ENCODE peak calls at places on chromosomes 16 and 17, in eight cellular contexts. B is psoas muscle, P is adrenal gland, H is body of pancreas, G is PC-3, I is GM23248, C is lung, O is HCT116. E is an unnamed sample.

GRCh38 chr17:44279586-44280344 is 11.8 kb upstream of the SLC4A1 start:
- DNase-seq in O (no peak), P (peak; percentile 95), G (peak; percentile 70), I (peak; percentile 93), C (peak; percentile 57), H (peak; percentile 87), B (peak; percentile 74), E (peak; percentile 66)

GRCh38 chr16:11949527-11949926 is 7.7 kb upstream of the NPIPB2 start:
- DNase-seq in O (peak; percentile 28), H (peak; percentile 47), G (peak; percentile 68), P (peak; percentile 52), B (no peak), I (peak; percentile 71), C (peak; percentile 54), E (no peak)

GRCh38 chr17:34146440-34147043 is 108.5 kb upstream of the CCL2 start:
- DNase-seq in B (no peak), G (peak; percentile 30), P (peak; percentile 29), H (peak; percentile 74), I (no peak), O (no peak), C (peak; percentile 48), E (peak; percentile 72)

GRCh38 chr17:70181866-70182265 is 12.5 kb downstream of the KCNJ2 start:
- DNase-seq in B (no peak), P (no peak), G (peak; percentile 66), O (no peak), H (no peak), I (peak; percentile 30), C (no peak), E (no peak)

GRCh38 chr17:43784068-43784467 is 3.8 kb downstream of the CFAP97D1 start:
- DNase-seq in G (peak; percentile 78), I (peak; percentile 66), P (no peak), H (no peak), C (no peak), O (no peak), B (no peak), E (no peak)

GRCh38 chr16:85089485-85089884 is 22.8 kb downstream of the CIBAR2 start:
- DNase-seq in P (no peak), G (no peak), B (no peak), C (peak; percentile 46), H (no peak), O (no peak), I (no peak), E (no peak)

GRCh38 chr17:61943117-61943516 is 15.3 kb upstream of the INTS2 start:
- DNase-seq in C (no peak), H (no peak), B (no peak), P (no peak), O (no peak), I (no peak), G (no peak), E (no peak)

GRCh38 chr17:18186271-18186982 is 2.8 kb downstream of the ALKBH5 start:
- DNase-seq in G (no peak), P (no peak), H (peak; percentile 15), B (no peak), O (no peak), I (peak; percentile 80), C (no peak), E (no peak)

GRCh38 chr17:17818088-17818526 is 18.7 kb downstream of the SREBF1 start:
- DNase-seq in P (peak; percentile 78), I (peak; percentile 68), B (no peak), O (no peak), G (peak; percentile 43), H (peak; percentile 59), C (no peak), E (peak; percentile 62)

GRCh38 chr16:55369151-55369550 is 45.1 kb downstream of the IRX6 start:
- DNase-seq in G (no peak), O (no peak), H (no peak), C (no peak), P (no peak), I (no peak), B (no peak), E (no peak)

GRCh38 chr16:30366511-30366910 is 3.8 kb downstream of the TBC1D10B start:
- DNase-seq in I (peak; percentile 32), G (peak; percentile 67), H (no peak), O (no peak), C (no peak), P (no peak), B (no peak), E (no peak)

GRCh38 chr16:13158427-13158826 is 257.0 kb downstream of the SHISA9 start:
- DNase-seq in H (no peak), B (no peak), G (no peak), C (no peak), O (no peak), I (no peak), P (no peak), E (no peak)

GRCh38 chr16:55478827-55479559 is at the start of gene MMP2:
- DNase-seq in G (no peak), H (no peak), C (peak; percentile 47), O (no peak), P (peak; percentile 40), B (peak; percentile 80), I (peak; percentile 86), E (peak; percentile 39)

GRCh38 chr17:14201595-14201994 is 35.1 kb downstream of the CDRT15 start:
- DNase-seq in I (no peak), G (no peak), B (no peak), C (no peak), P (peak; percentile 38), H (peak; percentile 30), O (no peak), E (no peak)

GRCh38 chr16:88532434-88533241 is 37.6 kb upstream of the ZC3H18 start:
- DNase-seq in I (no peak), O (no peak), P (no peak), H (peak; percentile 12), C (no peak), B (no peak), G (no peak), E (no peak)
- H3K4me3 ChIP-seq in I (peak overlapping the region; percentile 72), O (no peak overlapping the region), P (peak overlapping the region; percentile 94), H (no peak overlapping the region), C (no peak overlapping the region), B (peak overlapping the region; percentile 70), G (peak overlapping the region; percentile 57), E (peak overlapping the region; percentile 33)

DNA sequence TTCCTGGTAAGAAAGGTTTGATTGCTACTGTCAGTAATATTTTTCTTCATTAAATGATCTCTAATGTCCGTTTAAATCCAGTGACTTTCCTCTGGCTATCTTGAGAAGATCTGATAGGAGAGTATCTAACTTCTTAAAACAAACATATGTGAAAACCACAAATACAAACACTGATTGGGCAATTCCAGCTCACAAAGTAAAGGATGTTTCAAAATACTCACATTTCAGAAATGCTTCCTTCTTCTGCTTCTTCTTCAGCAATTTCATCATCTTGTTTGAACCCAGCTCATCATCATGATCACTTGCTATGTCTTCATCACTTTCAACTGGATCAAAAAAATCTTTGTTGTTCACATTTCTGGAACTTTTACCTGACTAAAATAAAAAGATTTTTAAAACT is 64.3 kb upstream of the RBL2 start:
- DNase-seq in C (no peak), I (peak; percentile 25), P (no peak), H (no peak), B (no peak), O (no peak), G (peak; percentile 29), E (no peak)
- H3K27me3 ChIP-seq in C (no peaks in the 10 kb centered on the region), I (peaks cover 37% of the 10 kb centered on the region), P (peaks cover 32% of the 10 kb centered on the region), H (no peaks in the 10 kb centered on the region), B (peaks cover 48% of the 10 kb centered on the region), O (no peaks in the 10 kb centered on the region), G (no peaks in the 10 kb centered on the region), E (no peaks in the 10 kb centered on the region)

GRCh38 chr16:89918453-89919347 is at the start of gene MC1R:
- DNase-seq in G (no peak), B (no peak), H (no peak), O (peak; percentile 26), I (peak; percentile 68), C (no peak), P (no peak), E (no peak)
- H3K4me3 ChIP-seq in G (peak within 1 kb of the TSS; percentile 51), B (peak within 1 kb of the TSS; percentile 50), H (no peak within 1 kb of the TSS), O (peak within 1 kb of the TSS; percentile 49), I (peak within 1 kb of the TSS; percentile 66), C (no peak within 1 kb of the TSS), P (peak within 1 kb of the TSS; percentile 44), E (peak within 1 kb of the TSS; percentile 14)

GRCh38 chr16:5581428-5581827 is 483.8 kb upstream of the EEF2KMT start:
- DNase-seq in H (no peak), C (no peak), G (no peak), I (no peak), B (no peak), P (no peak), O (no peak), E (no peak)

GRCh38 chr16:5578980-5579379 is 481.4 kb upstream of the EEF2KMT start:
- DNase-seq in C (no peak), O (no peak), P (no peak), I (no peak), G (no peak), B (no peak), H (no peak), E (no peak)

GRCh38 chr16:5581963-5582362 is 484.4 kb upstream of the EEF2KMT start:
- DNase-seq in P (no peak), I (no peak), B (no peak), G (no peak), C (no peak), O (no peak), H (no peak), E (no peak)

GRCh38 chr16:5580772-5581171 is 483.2 kb upstream of the EEF2KMT start:
- DNase-seq in B (no peak), G (no peak), H (no peak), O (no peak), I (no peak), P (no peak), C (no peak), E (no peak)

DNA sequence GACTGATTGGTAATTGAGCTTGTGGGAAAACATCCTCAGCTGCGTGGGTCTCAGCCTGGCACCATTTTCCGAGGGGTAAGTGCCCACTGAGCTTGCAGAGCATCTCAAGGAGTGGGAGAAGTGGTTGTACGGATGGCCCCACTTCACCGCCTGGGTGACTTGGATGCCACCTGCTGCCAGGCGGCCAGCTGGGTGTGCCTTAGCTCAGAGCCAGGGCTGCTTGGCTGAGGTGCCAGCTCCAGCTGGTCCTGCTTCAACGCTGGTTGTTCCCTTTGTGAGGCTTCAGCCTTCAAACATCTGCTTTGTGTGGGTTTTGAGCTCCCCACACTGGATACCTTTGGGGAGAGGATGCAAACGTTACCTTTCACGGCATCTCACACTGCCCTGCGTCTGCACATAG is 482.7 kb upstream of the EEF2KMT start:
- DNase-seq in C (no peak), I (no peak), O (no peak), P (no peak), H (no peak), G (no peak), B (no peak), E (no peak)
- H3K27me3 ChIP-seq in C (no peaks in the 10 kb centered on the region), I (no peaks in the 10 kb centered on the region), O (peaks cover 56% of the 10 kb centered on the region), P (no peaks in the 10 kb centered on the region), H (no peaks in the 10 kb centered on the region), G (no peaks in the 10 kb centered on the region), B (no peaks in the 10 kb centered on the region), E (no peaks in the 10 kb centered on the region)

E was measured in colonic mucosa.